ENCODE peak calls at places on chromosome 11, in four cellular contexts. V, M, N and T are unnamed samples.

GRCh38 chr11:100095809-100096208 is 591.3 kb upstream of the ARHGAP42 start:
- DNase-seq in N (no peak), V (no peak), M (no peak), T (no peak)

GRCh38 chr11:110056956-110057355 is 36.2 kb upstream of the ZC3H12C start:
- DNase-seq in V (no peak), M (no peak), N (no peak), T (no peak)

GRCh38 chr11:64858467-64859401 is 14.3 kb upstream of the CDC42BPG start:
- DNase-seq in M (no peak), N (no peak), V (no peak), T (no peak)

GRCh38 chr11:71206186-71206585 is 46.2 kb downstream of the SHANK2 start:
- DNase-seq in V (peak), M (no peak), N (no peak), T (no peak)

GRCh38 chr11:680476-680875 is 14.5 kb downstream of the DEAF1 start:
- DNase-seq in M (no peak), N (no peak), V (no peak), T (no peak)

GRCh38 chr11:86230921-86231320 is 13.6 kb upstream of the EED start:
- DNase-seq in N (no peak), M (no peak), V (no peak), T (no peak)

GRCh38 chr11:66480116-66480938 is at the start of gene DPP3:
- DNase-seq in V (peak), M (peak), N (peak), T (peak)

GRCh38 chr11:18027475-18027874 is 14.6 kb upstream of the SERGEF start:
- DNase-seq in M (no peak), N (no peak), V (no peak), T (no peak)

GRCh38 chr11:110896358-110896757 is 184.1 kb upstream of the ARHGAP20 start:
- DNase-seq in M (no peak), N (no peak), V (no peak), T (peak)

GRCh38 chr11:122441702-122442092 is 213.8 kb upstream of the UBASH3B start:
- DNase-seq in N (no peak), V (no peak), M (no peak), T (no peak)

GRCh38 chr11:10716122-10716521 is 22.6 kb upstream of the IRAG1 start:
- DNase-seq in M (no peak), V (no peak), N (no peak), T (no peak)

GRCh38 chr11:103829596-103829995 is 206.8 kb upstream of the DDI1 start:
- DNase-seq in M (no peak), V (no peak), N (no peak), T (no peak)

GRCh38 chr11:71294846-71295600 is 42.6 kb upstream of the SHANK2 start:
- DNase-seq in N (no peak), V (peak), M (no peak), T (no peak)

GRCh38 chr11:6055569-6055968 is 25.0 kb upstream of the OR56A1 start:
- DNase-seq in M (no peak), N (no peak), V (no peak), T (no peak)

GRCh38 chr11:104772806-104773241 is 125.4 kb downstream of the CASP12 start:
- DNase-seq in N (peak), M (no peak), V (no peak), T (no peak)

GRCh38 chr11:103581680-103582265 is 454.7 kb upstream of the DDI1 start:
- DNase-seq in N (no peak), V (no peak), M (no peak), T (no peak)

GRCh38 chr11:2825261-2825885 is 60.2 kb downstream of the CDKN1C start:
- DNase-seq in M (no peak), N (peak), V (no peak), T (peak)

GRCh38 chr11:132504501-132505041 is 1027.7 kb downstream of the OPCML start:
- DNase-seq in V (no peak), N (no peak), M (no peak), T (no peak)

GRCh38 chr11:97722065-97722464 is 1298.7 kb upstream of the CNTN5 start:
- DNase-seq in N (no peak), V (no peak), M (peak), T (no peak)